ENCODE peak calls at places on chromosomes 12 and 14, in five cellular contexts. One of them, this sample, is unnamed.

GRCh38 chr12:38138225-38139221 is 178.1 kb upstream of the ALG10B start:
- DNase-seq in cardiac fibroblast: peak
- DNase-seq in esophagus muscularis mucosa: no peak
- DNase-seq in choroid plexus epithelial cell: peak
- DNase-seq in A549: peak
- DNase-seq in this sample: peak

GRCh38 chr14:95891742-95892141 is 15.1 kb downstream of the TUNAR start:
- DNase-seq in cardiac fibroblast: peak
- DNase-seq in esophagus muscularis mucosa: no peak
- DNase-seq in choroid plexus epithelial cell: no peak
- DNase-seq in A549: no peak
- DNase-seq in this sample: no peak

GRCh38 chr12:117827660-117828059 is 141.1 kb downstream of the KSR2 start:
- DNase-seq in cardiac fibroblast: no peak
- DNase-seq in esophagus muscularis mucosa: no peak
- DNase-seq in choroid plexus epithelial cell: no peak
- DNase-seq in A549: no peak
- DNase-seq in this sample: no peak

GRCh38 chr14:98909251-98909944 is 362.6 kb downstream of the BCL11B start:
- DNase-seq in cardiac fibroblast: no peak
- DNase-seq in esophagus muscularis mucosa: no peak
- DNase-seq in choroid plexus epithelial cell: no peak
- DNase-seq in A549: peak
- DNase-seq in this sample: no peak

GRCh38 chr14:72518809-72519377 is 375.0 kb downstream of the DPF3 start:
- DNase-seq in cardiac fibroblast: no peak
- DNase-seq in esophagus muscularis mucosa: no peak
- DNase-seq in choroid plexus epithelial cell: no peak
- DNase-seq in A549: no peak
- DNase-seq in this sample: no peak

GRCh38 chr14:98731286-98731685 is 540.7 kb downstream of the BCL11B start:
- DNase-seq in cardiac fibroblast: no peak
- DNase-seq in esophagus muscularis mucosa: peak
- DNase-seq in choroid plexus epithelial cell: no peak
- DNase-seq in A549: no peak
- DNase-seq in this sample: no peak

GRCh38 chr12:56206373-56207166 is 15.2 kb downstream of the RNF41 start:
- DNase-seq in cardiac fibroblast: peak
- DNase-seq in esophagus muscularis mucosa: no peak
- DNase-seq in choroid plexus epithelial cell: peak
- DNase-seq in A549: peak
- DNase-seq in this sample: peak

GRCh38 chr12:29743801-29744200 is 39.9 kb downstream of the TMTC1 start:
- DNase-seq in cardiac fibroblast: peak
- DNase-seq in esophagus muscularis mucosa: no peak
- DNase-seq in choroid plexus epithelial cell: peak
- DNase-seq in A549: no peak
- DNase-seq in this sample: no peak

GRCh38 chr12:10641735-10642500 is 28.5 kb upstream of the MAGOHB start:
- DNase-seq in cardiac fibroblast: peak
- DNase-seq in esophagus muscularis mucosa: no peak
- DNase-seq in choroid plexus epithelial cell: peak
- DNase-seq in A549: no peak
- DNase-seq in this sample: no peak

GRCh38 chr12:93954160-93955112 is 193.9 kb upstream of the PLXNC1 start:
- DNase-seq in cardiac fibroblast: peak
- DNase-seq in esophagus muscularis mucosa: no peak
- DNase-seq in choroid plexus epithelial cell: no peak
- DNase-seq in A549: no peak
- DNase-seq in this sample: no peak

GRCh38 chr14:105411017-105411941 is 8.3 kb upstream of the MTA1 start:
- DNase-seq in cardiac fibroblast: peak
- DNase-seq in esophagus muscularis mucosa: no peak
- DNase-seq in choroid plexus epithelial cell: peak
- DNase-seq in A549: peak
- DNase-seq in this sample: no peak

GRCh38 chr12:118359541-118359915 is 13.2 kb downstream of the TAOK3 start:
- DNase-seq in cardiac fibroblast: no peak
- DNase-seq in esophagus muscularis mucosa: no peak
- DNase-seq in choroid plexus epithelial cell: no peak
- DNase-seq in A549: no peak
- DNase-seq in this sample: no peak

GRCh38 chr14:61537567-61538463 is 157.5 kb upstream of the HIF1A start:
- DNase-seq in cardiac fibroblast: peak
- DNase-seq in esophagus muscularis mucosa: no peak
- DNase-seq in choroid plexus epithelial cell: peak
- DNase-seq in A549: peak
- DNase-seq in this sample: no peak

GRCh38 chr14:89771251-89771650 is 183.3 kb downstream of the EFCAB11 start:
- DNase-seq in cardiac fibroblast: peak
- DNase-seq in esophagus muscularis mucosa: no peak
- DNase-seq in choroid plexus epithelial cell: peak
- DNase-seq in A549: no peak
- DNase-seq in this sample: no peak

GRCh38 chr14:22474730-22475351 is 114.2 kb downstream of the DAD1 start:
- DNase-seq in cardiac fibroblast: peak
- DNase-seq in esophagus muscularis mucosa: no peak
- DNase-seq in choroid plexus epithelial cell: peak
- DNase-seq in A549: no peak
- DNase-seq in this sample: no peak

GRCh38 chr14:31568671-31569070 is 7.5 kb downstream of the NUBPL start:
- DNase-seq in cardiac fibroblast: peak
- DNase-seq in esophagus muscularis mucosa: no peak
- DNase-seq in choroid plexus epithelial cell: peak
- DNase-seq in A549: no peak
- DNase-seq in this sample: no peak

GRCh38 chr12:109719123-109720022 is 5.7 kb downstream of the FAM222A start:
- DNase-seq in cardiac fibroblast: no peak
- DNase-seq in esophagus muscularis mucosa: no peak
- DNase-seq in choroid plexus epithelial cell: peak
- DNase-seq in A549: no peak
- DNase-seq in this sample: peak
- TF ChIP-seq CTCF in cardiac fibroblast: peak
- TF ChIP-seq CTCF in esophagus muscularis mucosa: no peak
- TF ChIP-seq CTCF in choroid plexus epithelial cell: peak
- TF ChIP-seq CTCF in A549: peak
- TF ChIP-seq CTCF in this sample: no peak

DNA sequence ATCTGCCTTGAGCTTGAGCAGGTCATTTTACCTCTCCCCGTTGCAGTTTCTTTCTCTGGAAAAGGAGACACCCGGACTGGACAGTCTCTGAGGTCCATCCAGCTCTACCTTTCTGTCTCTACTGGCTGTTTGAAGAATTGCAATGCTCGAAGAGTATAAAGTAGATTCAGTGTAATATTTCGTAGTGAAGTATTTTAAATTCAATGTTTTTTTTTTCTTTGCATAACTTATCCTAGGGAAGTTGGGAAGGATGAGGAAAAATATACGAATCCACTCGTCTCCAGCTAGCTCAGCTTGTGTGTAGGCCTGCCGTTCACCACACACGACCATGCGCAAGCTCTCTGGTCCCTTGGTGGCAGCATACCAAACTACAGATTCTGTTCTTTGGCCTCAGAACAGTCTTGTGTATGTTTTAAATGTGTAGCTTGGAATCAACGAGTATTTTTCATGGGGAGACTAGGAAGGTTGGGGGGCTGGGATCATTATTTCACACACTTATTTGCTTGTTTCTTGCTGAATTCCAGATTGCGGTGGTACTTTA is 307.9 kb downstream of the CACNA1C start:
- DNase-seq in cardiac fibroblast: no peak
- DNase-seq in esophagus muscularis mucosa: no peak
- DNase-seq in choroid plexus epithelial cell: peak
- DNase-seq in A549: peak
- DNase-seq in this sample: no peak
- TF ChIP-seq CTCF in cardiac fibroblast: no peak
- TF ChIP-seq CTCF in esophagus muscularis mucosa: no peak
- TF ChIP-seq CTCF in choroid plexus epithelial cell: peak
- TF ChIP-seq CTCF in A549: no peak
- TF ChIP-seq CTCF in this sample: peak

DNA sequence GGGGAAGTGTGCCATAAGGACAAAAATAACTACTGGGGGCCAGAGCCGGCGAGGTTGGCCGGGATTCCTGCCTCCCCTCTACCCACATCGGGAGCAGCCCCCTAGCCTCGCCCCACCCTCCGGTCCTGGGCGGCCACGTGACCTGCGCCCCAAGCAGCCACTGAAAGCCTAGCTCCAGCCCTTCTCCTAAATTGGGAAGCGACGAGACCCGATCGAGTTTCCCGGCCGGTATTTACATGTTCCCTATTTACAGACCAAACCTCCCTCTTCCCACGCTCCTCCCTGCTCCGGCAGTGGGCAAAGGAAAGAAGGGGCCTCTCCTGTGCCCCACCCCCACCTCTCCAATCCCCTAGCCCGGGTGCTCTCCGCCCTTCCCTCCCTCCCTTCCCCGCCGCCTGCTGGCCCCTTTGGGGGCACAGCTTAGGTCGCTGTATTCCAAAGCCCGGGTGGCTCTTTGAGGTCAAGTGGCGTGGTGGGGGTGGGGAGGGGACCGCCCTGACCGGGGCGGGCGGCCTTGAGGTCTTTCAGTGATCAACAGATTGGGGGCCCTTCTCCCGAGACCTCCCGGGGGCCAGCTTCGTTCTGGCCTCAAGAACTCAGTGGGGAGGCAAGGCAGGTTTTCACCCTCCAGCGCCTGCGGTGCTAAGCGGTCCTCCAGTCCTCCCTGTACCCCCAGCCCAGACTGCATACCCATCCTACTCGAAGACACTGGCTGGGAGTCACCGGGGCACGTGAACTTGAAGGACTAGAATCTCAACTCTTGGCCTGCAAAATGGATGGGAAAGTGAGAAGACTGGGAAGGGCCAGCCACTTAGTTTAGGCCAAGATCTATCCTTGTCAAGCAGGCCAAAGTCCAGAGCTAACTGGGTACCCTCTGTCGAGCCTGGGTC is 6.3 kb upstream of the CTDSP2 start:
- DNase-seq in cardiac fibroblast: no peak
- DNase-seq in esophagus muscularis mucosa: no peak
- DNase-seq in choroid plexus epithelial cell: no peak
- DNase-seq in A549: no peak
- DNase-seq in this sample: peak
- TF ChIP-seq CTCF in cardiac fibroblast: peak
- TF ChIP-seq CTCF in esophagus muscularis mucosa: no peak
- TF ChIP-seq CTCF in choroid plexus epithelial cell: peak
- TF ChIP-seq CTCF in A549: no peak
- TF ChIP-seq CTCF in this sample: peak

GRCh38 chr12:44748950-44749468 is 127.1 kb downstream of the NELL2 start:
- DNase-seq in cardiac fibroblast: no peak
- DNase-seq in esophagus muscularis mucosa: no peak
- DNase-seq in choroid plexus epithelial cell: no peak
- DNase-seq in A549: no peak
- DNase-seq in this sample: no peak
- TF ChIP-seq CTCF in cardiac fibroblast: no peak
- TF ChIP-seq CTCF in esophagus muscularis mucosa: no peak
- TF ChIP-seq CTCF in choroid plexus epithelial cell: no peak
- TF ChIP-seq CTCF in A549: no peak
- TF ChIP-seq CTCF in this sample: no peak

DNA sequence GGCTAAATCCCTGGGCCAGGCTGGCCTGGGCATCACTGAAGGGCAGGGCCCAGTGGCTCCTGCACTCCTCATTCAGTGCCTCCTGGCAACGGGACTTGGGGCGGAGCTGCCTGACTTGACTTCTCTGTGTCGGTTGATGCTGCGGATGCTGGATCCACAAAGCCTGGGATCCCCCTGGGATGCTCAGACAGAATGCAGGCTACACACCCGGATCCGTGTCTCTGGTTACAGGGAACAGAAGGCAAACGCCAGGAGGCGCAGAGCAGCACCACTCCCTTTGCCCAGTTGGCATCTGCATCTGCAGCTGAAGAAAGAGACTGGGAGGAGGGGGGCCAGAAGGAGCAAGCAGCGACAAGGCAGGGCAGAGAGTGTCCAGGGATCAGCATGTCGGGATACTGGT is 154.5 kb upstream of the FKBP4 start:
- DNase-seq in cardiac fibroblast: no peak
- DNase-seq in esophagus muscularis mucosa: no peak
- DNase-seq in choroid plexus epithelial cell: no peak
- DNase-seq in A549: peak
- DNase-seq in this sample: no peak
- TF ChIP-seq CTCF in cardiac fibroblast: peak
- TF ChIP-seq CTCF in esophagus muscularis mucosa: no peak
- TF ChIP-seq CTCF in choroid plexus epithelial cell: no peak
- TF ChIP-seq CTCF in A549: no peak
- TF ChIP-seq CTCF in this sample: no peak

GRCh38 chr12:70849265-70849960 is 71.1 kb downstream of the PTPRR start:
- DNase-seq in cardiac fibroblast: peak
- DNase-seq in esophagus muscularis mucosa: no peak
- DNase-seq in choroid plexus epithelial cell: peak
- DNase-seq in A549: peak
- DNase-seq in this sample: no peak
- TF ChIP-seq CTCF in cardiac fibroblast: peak
- TF ChIP-seq CTCF in esophagus muscularis mucosa: no peak
- TF ChIP-seq CTCF in choroid plexus epithelial cell: peak
- TF ChIP-seq CTCF in A549: peak
- TF ChIP-seq CTCF in this sample: no peak

GRCh38 chr14:66398437-66398836 is 87.7 kb upstream of the CCDC196 start:
- DNase-seq in cardiac fibroblast: no peak
- DNase-seq in esophagus muscularis mucosa: no peak
- DNase-seq in choroid plexus epithelial cell: no peak
- DNase-seq in A549: no peak
- DNase-seq in this sample: no peak

GRCh38 chr14:66404051-66404450 is 82.1 kb upstream of the CCDC196 start:
- DNase-seq in cardiac fibroblast: no peak
- DNase-seq in esophagus muscularis mucosa: no peak
- DNase-seq in choroid plexus epithelial cell: no peak
- DNase-seq in A549: no peak
- DNase-seq in this sample: no peak

GRCh38 chr14:66401447-66402095 is 84.6 kb upstream of the CCDC196 start:
- DNase-seq in cardiac fibroblast: peak
- DNase-seq in esophagus muscularis mucosa: no peak
- DNase-seq in choroid plexus epithelial cell: peak
- DNase-seq in A549: no peak
- DNase-seq in this sample: no peak

GRCh38 chr14:66405158-66405557 is 81.0 kb upstream of the CCDC196 start:
- DNase-seq in cardiac fibroblast: peak
- DNase-seq in esophagus muscularis mucosa: peak
- DNase-seq in choroid plexus epithelial cell: peak
- DNase-seq in A549: no peak
- DNase-seq in this sample: no peak

GRCh38 chr14:66403183-66403582 is 83.0 kb upstream of the CCDC196 start:
- DNase-seq in cardiac fibroblast: peak
- DNase-seq in esophagus muscularis mucosa: peak
- DNase-seq in choroid plexus epithelial cell: peak
- DNase-seq in A549: peak
- DNase-seq in this sample: no peak
- TF ChIP-seq CTCF in cardiac fibroblast: peak
- TF ChIP-seq CTCF in esophagus muscularis mucosa: peak
- TF ChIP-seq CTCF in choroid plexus epithelial cell: peak
- TF ChIP-seq CTCF in A549: peak
- TF ChIP-seq CTCF in this sample: no peak

GRCh38 chr14:104001003-104001402 is 58.7 kb upstream of the RD3L start:
- DNase-seq in cardiac fibroblast: no peak
- DNase-seq in esophagus muscularis mucosa: no peak
- DNase-seq in choroid plexus epithelial cell: no peak
- DNase-seq in A549: no peak
- DNase-seq in this sample: peak
- TF ChIP-seq CTCF in cardiac fibroblast: no peak
- TF ChIP-seq CTCF in esophagus muscularis mucosa: no peak
- TF ChIP-seq CTCF in choroid plexus epithelial cell: peak
- TF ChIP-seq CTCF in A549: no peak
- TF ChIP-seq CTCF in this sample: peak

This sample was measured in endothelial cell.